ENCODE peak calls at places on chromosomes 12 and 14, in six cellular contexts. One of them, this sample, is unnamed.

GRCh38 chr12:104809251-104809650 is 148.8 kb downstream of the SLC41A2 start:
- DNase-seq in IMR-90: no peak
- DNase-seq in right atrium auricular region: no peak
- DNase-seq in pancreas: no peak
- DNase-seq in heart left ventricle: no peak
- DNase-seq in heart right ventricle: no peak
- DNase-seq in this sample: no peak

GRCh38 chr12:21598651-21599050 is 6.0 kb downstream of the GYS2 start:
- DNase-seq in IMR-90: no peak
- DNase-seq in right atrium auricular region: no peak
- DNase-seq in pancreas: no peak
- DNase-seq in heart left ventricle: no peak
- DNase-seq in heart right ventricle: no peak
- DNase-seq in this sample: no peak

GRCh38 chr12:19525236-19525635 is 85.9 kb downstream of the AEBP2 start:
- DNase-seq in IMR-90: no peak
- DNase-seq in right atrium auricular region: no peak
- DNase-seq in pancreas: no peak
- DNase-seq in heart left ventricle: no peak
- DNase-seq in heart right ventricle: no peak
- DNase-seq in this sample: no peak

GRCh38 chr12:79782197-79782890 is 91.6 kb upstream of the PAWR start:
- DNase-seq in IMR-90: peak; percentile 72
- DNase-seq in right atrium auricular region: no peak
- DNase-seq in pancreas: no peak
- DNase-seq in heart left ventricle: no peak
- DNase-seq in heart right ventricle: no peak
- DNase-seq in this sample: no peak

GRCh38 chr12:114294303-114294685 is 111.7 kb downstream of the TBX5 start:
- DNase-seq in IMR-90: peak; percentile 10
- DNase-seq in right atrium auricular region: no peak
- DNase-seq in pancreas: no peak
- DNase-seq in heart left ventricle: no peak
- DNase-seq in heart right ventricle: no peak
- DNase-seq in this sample: no peak

GRCh38 chr14:75999511-76000190 is 14.1 kb downstream of the IFT43 start:
- DNase-seq in IMR-90: no peak
- DNase-seq in right atrium auricular region: no peak
- DNase-seq in pancreas: no peak
- DNase-seq in heart left ventricle: no peak
- DNase-seq in heart right ventricle: no peak
- DNase-seq in this sample: no peak

GRCh38 chr14:71563754-71564153 is 368.5 kb upstream of the RGS6 start:
- DNase-seq in IMR-90: no peak
- DNase-seq in right atrium auricular region: no peak
- DNase-seq in pancreas: no peak
- DNase-seq in heart left ventricle: no peak
- DNase-seq in heart right ventricle: no peak
- DNase-seq in this sample: no peak

GRCh38 chr12:110822821-110823415 is 23.9 kb upstream of the CCDC63 start:
- DNase-seq in IMR-90: no peak
- DNase-seq in right atrium auricular region: no peak
- DNase-seq in pancreas: no peak
- DNase-seq in heart left ventricle: no peak
- DNase-seq in heart right ventricle: no peak
- DNase-seq in this sample: no peak

GRCh38 chr14:68638817-68639517 is 153.9 kb downstream of the ZFP36L1 start:
- DNase-seq in IMR-90: no peak
- DNase-seq in right atrium auricular region: peak; percentile 55
- DNase-seq in pancreas: no peak
- DNase-seq in heart left ventricle: no peak
- DNase-seq in heart right ventricle: no peak
- DNase-seq in this sample: no peak

GRCh38 chr12:105455250-105455649 is 124.8 kb downstream of the C12orf75 start:
- DNase-seq in IMR-90: no peak
- DNase-seq in right atrium auricular region: no peak
- DNase-seq in pancreas: no peak
- DNase-seq in heart left ventricle: no peak
- DNase-seq in heart right ventricle: no peak
- DNase-seq in this sample: no peak

DNA sequence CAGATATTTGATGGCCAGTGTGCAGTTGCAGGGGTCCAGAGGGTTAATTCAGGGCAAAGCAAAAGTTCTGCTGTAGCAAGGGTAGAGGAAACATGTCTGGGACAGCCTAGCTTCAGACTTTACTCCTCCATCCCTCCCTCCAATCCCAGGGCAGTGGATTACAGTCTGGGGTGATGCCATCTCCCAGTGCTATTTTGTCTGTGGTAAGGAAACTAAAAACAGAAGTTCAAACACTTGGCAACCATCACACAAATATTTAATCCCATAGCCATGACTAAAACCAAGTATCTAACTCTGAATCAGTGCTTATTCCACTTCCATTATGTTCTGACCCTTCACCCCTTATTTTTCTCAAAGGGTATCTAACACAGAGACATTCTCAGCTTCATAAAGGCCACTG is 61.8 kb downstream of the PIK3C2G start:
- DNase-seq in IMR-90: peak; percentile 52
- DNase-seq in right atrium auricular region: no peak
- DNase-seq in pancreas: no peak
- DNase-seq in heart left ventricle: no peak
- DNase-seq in heart right ventricle: no peak
- DNase-seq in this sample: no peak
- TF ChIP-seq CTCF in IMR-90: no peak
- TF ChIP-seq CTCF in right atrium auricular region: no peak
- TF ChIP-seq CTCF in pancreas: no peak
- TF ChIP-seq CTCF in heart left ventricle: no peak
- TF ChIP-seq CTCF in heart right ventricle: no peak
- TF ChIP-seq CTCF in this sample: no peak

DNA sequence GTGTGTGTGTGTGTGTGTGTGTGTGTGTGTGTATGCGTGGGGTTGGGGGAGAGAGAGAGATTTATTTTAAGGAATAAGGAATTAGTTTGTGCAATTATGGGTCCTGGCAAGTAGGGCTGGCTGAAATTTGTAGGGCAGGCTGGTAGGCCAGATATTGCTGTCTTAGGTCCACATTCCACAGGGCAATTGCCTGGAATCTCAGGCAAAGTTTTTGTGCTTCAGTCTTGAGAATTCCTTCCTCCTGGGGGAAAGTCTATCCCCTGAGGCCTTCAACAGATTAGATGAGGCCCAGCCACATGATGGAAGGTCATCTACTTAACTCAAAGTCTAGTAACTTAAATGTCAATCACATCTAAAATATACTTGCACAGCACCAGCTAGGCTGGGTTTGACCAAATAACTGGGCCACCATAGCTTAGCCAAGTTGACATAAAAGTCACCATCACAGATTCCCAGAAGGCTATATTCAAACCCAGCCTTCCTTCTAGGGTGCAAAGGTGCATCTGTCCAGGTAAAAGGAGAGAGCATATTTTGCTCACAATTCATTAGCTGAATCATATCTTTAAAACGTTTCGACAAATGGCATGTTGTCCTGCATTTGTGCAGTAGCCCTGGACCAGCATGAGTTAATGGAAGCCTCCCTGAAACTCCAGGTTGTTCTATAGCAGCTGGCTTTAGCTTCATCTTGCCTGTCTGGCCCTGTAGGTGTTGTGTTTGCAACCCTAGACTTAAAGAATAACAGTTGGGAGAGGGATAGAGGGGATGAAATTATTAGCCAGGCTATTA is 63.1 kb downstream of the C14orf132 start:
- DNase-seq in IMR-90: peak; percentile 59
- DNase-seq in right atrium auricular region: no peak
- DNase-seq in pancreas: no peak
- DNase-seq in heart left ventricle: no peak
- DNase-seq in heart right ventricle: no peak
- DNase-seq in this sample: no peak
- H3K9me3 ChIP-seq in IMR-90: no peaks in the 10 kb centered on the region
- H3K9me3 ChIP-seq in right atrium auricular region: no peaks in the 10 kb centered on the region
- H3K9me3 ChIP-seq in pancreas: no peaks in the 10 kb centered on the region
- H3K9me3 ChIP-seq in heart left ventricle: no peaks in the 10 kb centered on the region
- H3K9me3 ChIP-seq in heart right ventricle: no peaks in the 10 kb centered on the region
- H3K9me3 ChIP-seq in this sample: no peaks in the 10 kb centered on the region

GRCh38 chr14:99584823-99585222 is 19.2 kb downstream of the CCDC85C start:
- DNase-seq in IMR-90: no peak
- DNase-seq in right atrium auricular region: no peak
- DNase-seq in pancreas: no peak
- DNase-seq in heart left ventricle: no peak
- DNase-seq in heart right ventricle: no peak
- DNase-seq in this sample: no peak

GRCh38 chr14:99587463-99588278 is 16.3 kb downstream of the CCDC85C start:
- DNase-seq in IMR-90: no peak
- DNase-seq in right atrium auricular region: no peak
- DNase-seq in pancreas: peak; percentile 55
- DNase-seq in heart left ventricle: no peak
- DNase-seq in heart right ventricle: no peak
- DNase-seq in this sample: no peak

GRCh38 chr14:99589031-99589441 is 15.0 kb downstream of the CCDC85C start:
- DNase-seq in IMR-90: no peak
- DNase-seq in right atrium auricular region: no peak
- DNase-seq in pancreas: no peak
- DNase-seq in heart left ventricle: no peak
- DNase-seq in heart right ventricle: no peak
- DNase-seq in this sample: no peak

GRCh38 chr14:99586761-99587462 is 17.1 kb downstream of the CCDC85C start:
- DNase-seq in IMR-90: no peak
- DNase-seq in right atrium auricular region: no peak
- DNase-seq in pancreas: peak; percentile 51
- DNase-seq in heart left ventricle: no peak
- DNase-seq in heart right ventricle: no peak
- DNase-seq in this sample: no peak

GRCh38 chr14:99586054-99586760 is 17.8 kb downstream of the CCDC85C start:
- DNase-seq in IMR-90: no peak
- DNase-seq in right atrium auricular region: no peak
- DNase-seq in pancreas: peak; percentile 68
- DNase-seq in heart left ventricle: no peak
- DNase-seq in heart right ventricle: no peak
- DNase-seq in this sample: no peak
- H3K4me1 ChIP-seq in IMR-90: peaks cover 38% of the 10 kb centered on the region
- H3K4me1 ChIP-seq in right atrium auricular region: peaks cover 58% of the 10 kb centered on the region
- H3K4me1 ChIP-seq in pancreas: no peaks in the 10 kb centered on the region
- H3K4me1 ChIP-seq in heart left ventricle: no peaks in the 10 kb centered on the region
- H3K4me1 ChIP-seq in heart right ventricle: peaks cover 21% of the 10 kb centered on the region
- H3K4me1 ChIP-seq in this sample: no peaks in the 10 kb centered on the region

DNA sequence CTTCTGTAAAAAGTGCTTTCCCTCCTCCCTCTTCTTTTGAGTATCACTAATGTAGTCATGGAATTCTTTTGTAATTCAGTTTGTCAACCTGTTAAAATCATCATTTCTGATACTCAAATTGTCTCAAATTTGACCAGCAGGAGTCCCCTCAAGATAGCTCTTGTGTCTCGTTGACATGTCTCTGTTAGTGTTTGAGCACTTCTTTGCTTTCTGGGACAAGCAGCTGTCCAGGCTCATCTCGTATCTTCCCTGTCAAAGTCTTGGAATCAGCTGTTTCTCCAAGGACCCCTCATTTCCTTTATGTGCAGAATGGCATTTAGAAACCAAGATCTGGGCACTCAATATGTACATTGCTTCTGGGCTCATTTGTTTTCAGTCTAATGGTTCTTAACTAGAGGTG is 10.7 kb downstream of the CIPC start:
- DNase-seq in IMR-90: no peak
- DNase-seq in right atrium auricular region: no peak
- DNase-seq in pancreas: no peak
- DNase-seq in heart left ventricle: no peak
- DNase-seq in heart right ventricle: no peak
- DNase-seq in this sample: no peak
- TF ChIP-seq CTCF in IMR-90: no peak
- TF ChIP-seq CTCF in right atrium auricular region: no peak
- TF ChIP-seq CTCF in pancreas: no peak
- TF ChIP-seq CTCF in heart left ventricle: no peak
- TF ChIP-seq CTCF in heart right ventricle: no peak
- TF ChIP-seq CTCF in this sample: no peak

DNA sequence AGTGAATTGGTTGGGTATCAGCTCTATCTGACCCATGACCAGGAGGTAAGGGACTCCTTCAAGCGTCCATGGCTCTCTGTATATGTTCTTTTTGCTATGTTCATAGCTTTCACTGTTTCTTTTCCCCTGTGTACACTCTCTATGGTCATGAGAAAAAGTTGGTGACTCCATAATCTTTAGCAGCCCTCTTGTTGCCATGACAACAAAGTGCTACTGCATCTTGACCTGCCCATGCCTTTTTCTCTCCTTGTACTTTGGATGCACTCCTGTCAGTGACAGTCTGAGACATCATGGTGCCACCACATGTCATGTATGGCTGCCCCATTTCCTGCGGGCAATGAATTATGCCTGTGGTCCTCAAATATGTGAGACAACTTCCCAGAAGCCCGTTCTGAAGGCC is 280.2 kb downstream of the TMEM121 start:
- DNase-seq in IMR-90: no peak
- DNase-seq in right atrium auricular region: no peak
- DNase-seq in pancreas: no peak
- DNase-seq in heart left ventricle: no peak
- DNase-seq in heart right ventricle: no peak
- DNase-seq in this sample: no peak
- H3K9me3 ChIP-seq in IMR-90: peaks cover 25% of the 10 kb centered on the region
- H3K9me3 ChIP-seq in right atrium auricular region: no peaks in the 10 kb centered on the region
- H3K9me3 ChIP-seq in pancreas: no peaks in the 10 kb centered on the region
- H3K9me3 ChIP-seq in heart left ventricle: peaks cover 39% of the 10 kb centered on the region
- H3K9me3 ChIP-seq in heart right ventricle: peaks cover 17% of the 10 kb centered on the region
- H3K9me3 ChIP-seq in this sample: no peaks in the 10 kb centered on the region